ENCODE peak calls at places on chromosomes 7 and 10, in five cellular contexts. P is heart right ventricle, Y is IMR-90, V is retinal pigment epithelial cell, T is cardiac muscle cell. W is an unnamed sample.

GRCh38 chr7:85186521-85187241 is at the start of gene SEMA3D:
- DNase-seq in P (peak), Y (peak), V (peak), T (peak), W (no peak)

GRCh38 chr7:2040201-2040892 is 192.4 kb downstream of the MAD1L1 start:
- DNase-seq in P (no peak), Y (no peak), V (no peak), T (no peak), W (no peak)

GRCh38 chr10:33271969-33272583 is 62.4 kb downstream of the NRP1 start:
- DNase-seq in P (no peak), Y (no peak), V (no peak), T (no peak), W (no peak)

GRCh38 chr7:4200546-4201094 is 481.5 kb upstream of the FOXK1 start:
- DNase-seq in P (no peak), Y (no peak), V (no peak), T (no peak), W (no peak)

GRCh38 chr7:16129431-16130126 is 291.8 kb downstream of the CRPPA start:
- DNase-seq in P (no peak), Y (peak), V (peak), T (peak), W (peak)

GRCh38 chr7:29443552-29443951 is 120.1 kb upstream of the PRR15 start:
- DNase-seq in P (no peak), Y (no peak), V (no peak), T (no peak), W (no peak)

GRCh38 chr7:80440908-80441307 is 71.0 kb downstream of the GNAT3 start:
- DNase-seq in P (no peak), Y (peak), V (no peak), T (peak), W (no peak)

GRCh38 chr7:85010306-85010705 is 176.6 kb downstream of the SEMA3D start:
- DNase-seq in P (no peak), Y (no peak), V (no peak), T (no peak), W (no peak)

GRCh38 chr7:157136372-157136771 is 2.4 kb upstream of the UBE3C start:
- DNase-seq in P (no peak), Y (peak), V (no peak), T (peak), W (no peak)

GRCh38 chr7:39413866-39414668 is 152.1 kb upstream of the YAE1 start:
- DNase-seq in P (peak), Y (peak), V (no peak), T (peak), W (no peak)

GRCh38 chr7:34315032-34315431 is 343.0 kb upstream of the NPSR1 start:
- DNase-seq in P (no peak), Y (peak), V (no peak), T (peak), W (no peak)

GRCh38 chr7:155811560-155811894 is 736 bp downstream of the SHH start:
- DNase-seq in P (no peak), Y (no peak), V (no peak), T (no peak), W (no peak)

GRCh38 chr10:33155720-33156638 is 178.5 kb downstream of the NRP1 start:
- DNase-seq in P (no peak), Y (peak), V (no peak), T (peak), W (peak)

GRCh38 chr10:13439771-13440708 is 88.8 kb downstream of the BEND7 start:
- DNase-seq in P (peak), Y (no peak), V (no peak), T (peak), W (no peak)

GRCh38 chr10:72038458-72039001 is 49.8 kb downstream of the SPOCK2 start:
- DNase-seq in P (no peak), Y (peak), V (no peak), T (no peak), W (no peak)

GRCh38 chr10:3901370-3901769 is 116.4 kb upstream of the KLF6 start:
- DNase-seq in P (no peak), Y (no peak), V (no peak), T (no peak), W (no peak)

GRCh38 chr7:130281227-130281626 is 11.7 kb upstream of the CPA4 start:
- DNase-seq in P (no peak), Y (peak), V (no peak), T (peak), W (no peak)

GRCh38 chr7:134495546-134495945 is 31.8 kb upstream of the AKR1B10 start:
- DNase-seq in P (no peak), Y (no peak), V (no peak), T (no peak), W (no peak)

GRCh38 chr10:93680414-93681047 is 21.9 kb downstream of the FRA10AC1 start:
- DNase-seq in P (no peak), Y (peak), V (peak), T (peak), W (peak)

GRCh38 chr10:30542001-30542861 is 87.3 kb downstream of the LYZL2 start:
- DNase-seq in P (no peak), Y (no peak), V (no peak), T (peak), W (no peak)

GRCh38 chr7:150377116-150377979 is 1.8 kb upstream of the ZNF775 start:
- DNase-seq in P (no peak), Y (no peak), V (no peak), T (no peak), W (no peak)

GRCh38 chr7:2093214-2093840 is 139.4 kb downstream of the MAD1L1 start:
- DNase-seq in P (no peak), Y (peak), V (no peak), T (no peak), W (no peak)

GRCh38 chr7:84122582-84123360 is 71.8 kb downstream of the SEMA3A start:
- DNase-seq in P (no peak), Y (no peak), V (no peak), T (no peak), W (no peak)

GRCh38 chr7:18829518-18830252 is 287.8 kb downstream of the TWIST1 start:
- DNase-seq in P (no peak), Y (peak), V (no peak), T (peak), W (no peak)

GRCh38 chr10:59954296-59954695 is 47.9 kb upstream of the CCDC6 start:
- DNase-seq in P (no peak), Y (peak), V (no peak), T (peak), W (no peak)

GRCh38 chr10:113679463-113680171 is at the start of gene CASP7:
- DNase-seq in P (peak), Y (peak), V (peak), T (peak), W (no peak)

GRCh38 chr7:108307246-108307982 is 148.8 kb downstream of the NRCAM start:
- DNase-seq in P (no peak), Y (no peak), V (no peak), T (no peak), W (no peak)

GRCh38 chr7:5314864-5315263 is 32.1 kb downstream of the SLC29A4 start:
- DNase-seq in P (no peak), Y (no peak), V (no peak), T (no peak), W (no peak)

GRCh38 chr10:110505130-110505815 is 7.6 kb downstream of the DUSP5 start:
- DNase-seq in P (no peak), Y (no peak), V (no peak), T (no peak), W (no peak)

GRCh38 chr7:30922596-30922995 is 10.9 kb downstream of the AQP1 start:
- DNase-seq in P (no peak), Y (no peak), V (no peak), T (no peak), W (no peak)

GRCh38 chr7:19919156-19920085 is 146.0 kb upstream of the TMEM196 start:
- DNase-seq in P (no peak), Y (no peak), V (no peak), T (peak), W (no peak)

GRCh38 chr7:25495905-25496304 is 267.6 kb upstream of the NPVF start:
- DNase-seq in P (no peak), Y (no peak), V (no peak), T (no peak), W (no peak)

GRCh38 chr10:79079490-79080355 is 11.0 kb downstream of the ZMIZ1 start:
- DNase-seq in P (peak), Y (peak), V (no peak), T (peak), W (no peak)

GRCh38 chr10:74177140-74177677 is 26.2 kb downstream of the ADK start:
- DNase-seq in P (peak), Y (peak), V (no peak), T (peak), W (no peak)

GRCh38 chr7:66964391-66964790 is 31.0 kb downstream of the SBDS start:
- DNase-seq in P (no peak), Y (peak), V (no peak), T (peak), W (no peak)

GRCh38 chr7:29381206-29382094 is 182.2 kb upstream of the PRR15 start:
- DNase-seq in P (no peak), Y (no peak), V (no peak), T (no peak), W (no peak)

GRCh38 chr7:137026176-137026500 is 157.7 kb downstream of the CHRM2 start:
- DNase-seq in P (no peak), Y (no peak), V (no peak), T (no peak), W (no peak)

DNA sequence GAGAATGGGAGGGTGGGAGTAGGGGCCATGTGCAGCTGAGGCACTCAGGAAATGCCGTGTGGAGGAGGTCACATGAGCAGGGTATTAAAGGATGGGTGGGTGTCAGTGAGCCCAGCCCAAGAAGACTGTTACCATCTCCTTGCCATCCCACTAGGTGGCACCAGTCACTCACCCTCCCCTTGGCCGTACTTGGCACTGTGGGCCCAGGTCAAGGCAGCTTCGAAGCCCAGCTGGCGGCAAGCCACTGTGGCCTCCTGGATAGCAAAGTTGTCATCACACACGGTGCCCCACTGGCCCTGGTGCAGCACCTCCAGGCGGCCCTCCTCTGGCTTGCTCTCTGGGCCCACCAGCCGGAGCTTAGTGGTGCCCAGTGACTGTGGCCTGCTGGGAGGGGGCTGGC is 5.4 kb downstream of the LOXL4 start:
- DNase-seq in P (peak), Y (peak), V (no peak), T (peak), W (no peak)
- TF ChIP-seq CTCF in P (peak), Y (peak), V (peak), T (peak), W (peak)

GRCh38 chr7:102451371-102452054 is 13.2 kb downstream of the ALKBH4 start:
- DNase-seq in P (no peak), Y (no peak), V (no peak), T (no peak), W (no peak)
- TF ChIP-seq CTCF in P (no peak), Y (no peak), V (no peak), T (no peak), W (peak)

DNA sequence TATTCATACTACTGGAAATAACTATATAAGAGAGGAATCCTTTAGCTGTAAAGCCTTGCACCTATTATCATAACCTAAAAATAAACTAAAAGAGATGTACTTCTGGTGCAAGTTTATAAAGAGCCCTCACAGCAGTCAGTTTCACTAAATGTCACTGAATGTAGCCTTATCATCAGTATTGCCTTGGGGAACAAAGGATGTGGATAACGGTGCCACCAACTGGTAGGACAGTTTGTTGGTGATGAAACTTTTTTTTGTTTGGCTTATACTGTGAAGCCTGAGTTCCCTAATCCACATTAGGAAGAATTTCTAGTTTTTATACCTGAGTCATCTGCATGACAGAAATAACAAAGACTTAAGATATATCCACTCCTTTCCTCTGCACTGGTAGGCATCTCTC is 117.9 kb upstream of the COL1A2 start:
- DNase-seq in P (no peak), Y (peak), V (no peak), T (peak), W (no peak)
- TF ChIP-seq CTCF in P (no peak), Y (peak), V (peak), T (peak), W (peak)

DNA sequence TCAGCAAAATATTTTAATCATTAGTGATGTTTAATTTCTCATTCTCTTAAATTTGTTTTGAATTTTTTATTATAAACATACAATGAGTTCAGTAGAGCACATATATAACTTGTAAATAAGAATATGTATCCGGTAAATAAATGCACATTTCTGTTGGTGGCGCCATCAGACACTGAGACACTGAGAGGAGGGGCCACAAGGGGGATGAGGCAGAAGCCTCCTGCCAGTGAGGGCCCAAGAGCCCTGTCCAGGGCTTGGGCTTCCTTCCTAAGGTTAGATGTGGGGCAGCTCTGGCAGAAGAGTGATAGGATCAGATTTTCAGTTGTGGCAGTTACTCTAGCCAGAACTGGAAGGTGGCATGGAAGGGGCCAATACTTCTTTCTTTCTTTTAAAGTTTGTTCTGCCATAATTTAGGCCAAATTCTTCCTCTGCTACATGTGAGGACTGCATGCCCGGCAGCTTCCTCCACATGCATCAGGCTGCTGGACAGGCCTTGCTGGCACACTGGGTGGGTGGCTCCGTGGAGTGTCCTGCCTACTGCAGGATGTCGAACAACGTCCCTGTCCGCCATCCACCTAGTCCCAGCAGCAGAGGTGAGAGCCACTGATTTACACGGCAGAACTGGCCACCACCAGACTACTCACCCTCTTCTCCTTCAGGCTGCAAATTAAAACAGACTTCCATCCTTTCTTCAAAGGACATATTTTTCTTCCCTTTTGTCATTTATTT is 13.2 kb downstream of the PTPRN2 start:
- DNase-seq in P (no peak), Y (no peak), V (no peak), T (no peak), W (no peak)
- TF ChIP-seq CTCF in P (no peak), Y (no peak), V (no peak), T (no peak), W (no peak)